ENCODE peak calls at places on chromosome X, in eight cellular contexts. M is K562, A is trophoblast cell, G is keratinocyte, E is GM23248, F is neural progenitor cell, U is mesenchymal stem cell, H is astrocyte. W is an unnamed sample.

GRCh38 chrX:76253432-76253831 is 80.6 kb downstream of the PBDC1 start:
- DNase-seq in H (no peak), F (peak), G (no peak), M (peak), E (peak), A (peak), U (peak), W (peak)

GRCh38 chrX:82945332-82945731 is 562.8 kb upstream of the POU3F4 start:
- DNase-seq in G (no peak), U (no peak), E (no peak), F (no peak), M (no peak), A (no peak), H (no peak), W (no peak)

GRCh38 chrX:1452497-1453389 is at the start of gene ASMTL:
- DNase-seq in F (peak), M (peak), A (peak), E (peak), G (peak), U (peak), H (peak), W (peak)

GRCh38 chrX:105744291-105744690 is 78.0 kb upstream of the NRK start:
- DNase-seq in F (no peak), H (no peak), U (no peak), M (no peak), E (no peak), G (peak), A (peak), W (peak)

GRCh38 chrX:109199726-109200125 is 282.2 kb downstream of the GUCY2F start:
- DNase-seq in E (peak), M (no peak), H (peak), G (no peak), F (no peak), U (no peak), A (no peak), W (peak)

GRCh38 chrX:136496359-136496767 is 1.0 kb upstream of the HTATSF1 start:
- DNase-seq in F (no peak), U (no peak), G (no peak), M (no peak), H (no peak), A (no peak), E (no peak), W (no peak)

GRCh38 chrX:74232859-74233258 is 71.1 kb upstream of the ZCCHC13 start:
- DNase-seq in M (peak), G (no peak), H (peak), F (no peak), A (peak), U (peak), E (peak), W (peak)

GRCh38 chrX:51825432-51825831 is 68.0 kb upstream of the MAGED1 start:
- DNase-seq in A (no peak), H (no peak), E (no peak), G (no peak), F (no peak), U (peak), M (no peak), W (peak)

GRCh38 chrX:18874560-18875255 is 109.2 kb downstream of the PHKA2 start:
- DNase-seq in U (no peak), A (no peak), F (no peak), E (no peak), M (no peak), H (no peak), G (no peak), W (no peak)

GRCh38 chrX:30141966-30142365 is 73.4 kb upstream of the MAGEB2 start:
- DNase-seq in H (peak), G (no peak), A (peak), E (peak), M (peak), F (peak), U (peak), W (peak)

GRCh38 chrX:21581479-21581878 is 76.7 kb downstream of the KLHL34 start:
- DNase-seq in F (no peak), E (peak), A (no peak), M (no peak), H (no peak), G (no peak), U (no peak), W (peak)

GRCh38 chrX:37405954-37406353 is 56.8 kb downstream of the PRRG1 start:
- DNase-seq in F (no peak), G (no peak), A (no peak), U (peak), H (peak), E (peak), M (no peak), W (peak)

GRCh38 chrX:110852180-110852579 is 56.6 kb upstream of the CHRDL1 start:
- DNase-seq in A (peak), E (peak), M (peak), F (peak), U (peak), G (no peak), H (no peak), W (no peak)

GRCh38 chrX:97835969-97836368 is 952.3 kb downstream of the RPA4 start:
- DNase-seq in G (no peak), A (no peak), H (no peak), U (no peak), M (no peak), F (no peak), E (no peak), W (no peak)
- H3K4me2 ChIP-seq in G (no peak), A (no peak), H (no peak), U (no peak), M (no peak), F (no peak), E (no peak), W (no peak)

GRCh38 chrX:274904-275475 is 6.2 kb upstream of the PLCXD1 start:
- DNase-seq in F (peak), G (no peak), M (no peak), E (no peak), A (no peak), U (peak), H (no peak), W (no peak)
- H3K4me2 ChIP-seq in F (peak), G (no peak), M (no peak), E (no peak), A (peak), U (no peak), H (no peak), W (no peak)

GRCh38 chrX:68699960-68700746 is 52.7 kb downstream of the STARD8 start:
- DNase-seq in G (no peak), E (peak), A (no peak), F (no peak), H (peak), U (no peak), M (no peak), W (peak)
- H3K4me2 ChIP-seq in G (no peak), E (peak), A (no peak), F (no peak), H (peak), U (no peak), M (peak), W (peak)

GRCh38 chrX:40148189-40148438 is 50.4 kb upstream of the BCOR start:
- DNase-seq in E (no peak), U (no peak), M (peak), A (no peak), F (no peak), H (no peak), G (no peak), W (no peak)

GRCh38 chrX:40146471-40147398 is 49.0 kb upstream of the BCOR start:
- DNase-seq in U (peak), M (no peak), G (no peak), E (peak), F (peak), A (peak), H (peak), W (no peak)

GRCh38 chrX:40145670-40146470 is 48.1 kb upstream of the BCOR start:
- DNase-seq in G (no peak), M (no peak), A (no peak), F (peak), U (peak), E (peak), H (no peak), W (no peak)

GRCh38 chrX:40148439-40149285 is 50.9 kb upstream of the BCOR start:
- DNase-seq in G (no peak), M (peak), F (peak), H (no peak), E (no peak), U (peak), A (no peak), W (no peak)

DNA sequence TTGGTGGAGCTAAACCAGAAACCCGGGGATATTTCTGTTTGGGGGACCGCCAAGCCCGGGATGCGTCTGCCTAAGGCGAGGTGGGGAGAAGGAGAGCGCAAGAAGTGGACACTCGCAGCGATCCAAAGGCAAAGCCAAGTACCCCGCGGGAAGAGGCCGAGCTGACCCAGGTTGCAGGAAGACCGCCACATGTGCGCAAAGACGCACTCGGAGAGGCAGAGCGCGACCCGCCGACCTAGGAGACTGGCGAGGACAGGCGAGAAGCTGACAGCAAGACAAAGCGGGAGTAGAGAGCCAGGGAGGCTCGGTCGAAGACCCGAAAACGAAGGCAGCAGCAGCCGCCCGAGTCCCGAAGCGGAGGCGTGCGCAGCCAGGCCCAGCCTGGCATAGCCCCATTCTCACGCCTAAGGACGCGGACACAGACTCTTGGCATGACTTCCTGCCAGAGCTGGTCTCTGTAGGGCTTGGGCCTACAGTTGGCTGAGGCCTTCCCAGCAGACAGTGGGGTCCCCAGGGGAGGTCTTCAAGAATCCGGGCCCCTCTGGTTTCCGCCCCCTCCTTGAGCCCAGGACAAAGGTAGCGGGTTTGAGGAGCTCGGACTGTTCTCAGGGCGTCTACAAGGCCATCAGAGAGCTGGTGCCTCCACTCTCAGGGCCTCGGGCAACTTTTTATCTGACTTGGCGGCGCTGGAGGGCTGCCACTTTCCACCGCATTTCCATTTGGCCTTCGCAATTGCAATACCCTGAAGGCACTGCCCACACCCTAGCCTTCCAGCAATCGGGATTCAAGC is 49.8 kb upstream of the BCOR start:
- DNase-seq in A (peak), G (no peak), F (peak), U (peak), H (no peak), M (no peak), E (no peak), W (no peak)
- H3K4me2 ChIP-seq in A (no peak), G (no peak), F (peak), U (no peak), H (no peak), M (peak), E (no peak), W (no peak)

DNA sequence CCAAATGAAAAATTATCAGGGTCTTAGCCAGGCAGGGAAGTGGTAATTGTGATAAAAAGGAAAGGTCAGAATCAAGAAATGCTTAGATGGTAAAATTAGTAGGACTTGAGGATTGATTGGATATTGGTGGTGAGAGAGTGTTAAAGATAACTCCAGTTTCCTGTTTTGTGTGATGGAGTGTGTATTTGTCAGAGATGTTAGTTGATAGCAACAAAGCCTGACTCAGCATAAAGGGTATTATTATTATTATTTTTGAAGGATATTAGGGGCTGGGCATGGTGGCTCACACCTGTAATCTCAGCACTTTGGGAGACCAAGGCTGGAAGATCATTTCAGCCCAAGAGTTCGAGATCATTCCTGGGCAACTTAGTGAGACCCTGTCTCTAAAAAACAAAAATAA is 23.6 kb upstream of the OGT start:
- DNase-seq in H (no peak), G (no peak), M (no peak), U (no peak), A (no peak), E (no peak), F (no peak), W (no peak)
- H3K4me2 ChIP-seq in H (no peak), G (no peak), M (no peak), U (no peak), A (no peak), E (no peak), F (no peak), W (no peak)